ENCODE peak calls at places on chromosomes 1 and 21, in five cellular contexts. One of them, this sample, is unnamed.

GRCh38 chr1:89635825-89636815 is 3.2 kb downstream of the LRRC8C start:
- DNase-seq in K562: no peak
- DNase-seq in ovary: no peak
- DNase-seq in endothelial cell of umbilical vein: peak
- DNase-seq in Peyer's patch: no peak
- DNase-seq in this sample: no peak

GRCh38 chr21:26809745-26810144 is 35.5 kb downstream of the ADAMTS1 start:
- DNase-seq in K562: no peak
- DNase-seq in ovary: no peak
- DNase-seq in endothelial cell of umbilical vein: no peak
- DNase-seq in Peyer's patch: no peak
- DNase-seq in this sample: no peak

GRCh38 chr1:183995322-183996035 is 42.0 kb downstream of the COLGALT2 start:
- DNase-seq in K562: no peak
- DNase-seq in ovary: no peak
- DNase-seq in endothelial cell of umbilical vein: peak
- DNase-seq in Peyer's patch: no peak
- DNase-seq in this sample: no peak

GRCh38 chr1:206005234-206005633 is 2.0 kb upstream of the RAB7B start:
- DNase-seq in K562: no peak
- DNase-seq in ovary: no peak
- DNase-seq in endothelial cell of umbilical vein: no peak
- DNase-seq in Peyer's patch: no peak
- DNase-seq in this sample: no peak

GRCh38 chr1:115142616-115143015 is 53.3 kb upstream of the TSPAN2 start:
- DNase-seq in K562: no peak
- DNase-seq in ovary: peak
- DNase-seq in endothelial cell of umbilical vein: no peak
- DNase-seq in Peyer's patch: no peak
- DNase-seq in this sample: peak

GRCh38 chr1:175757381-175758015 is 14.1 kb upstream of the TNR start:
- DNase-seq in K562: peak
- DNase-seq in ovary: no peak
- DNase-seq in endothelial cell of umbilical vein: peak
- DNase-seq in Peyer's patch: no peak
- DNase-seq in this sample: peak

GRCh38 chr1:87916965-87917364 is 588.3 kb downstream of the LMO4 start:
- DNase-seq in K562: no peak
- DNase-seq in ovary: no peak
- DNase-seq in endothelial cell of umbilical vein: no peak
- DNase-seq in Peyer's patch: no peak
- DNase-seq in this sample: peak

GRCh38 chr1:77592906-77593305 is 89.6 kb downstream of the ZZZ3 start:
- DNase-seq in K562: no peak
- DNase-seq in ovary: no peak
- DNase-seq in endothelial cell of umbilical vein: no peak
- DNase-seq in Peyer's patch: no peak
- DNase-seq in this sample: no peak

GRCh38 chr1:44547361-44547760 is 126.9 kb downstream of the TMEM53 start:
- DNase-seq in K562: no peak
- DNase-seq in ovary: no peak
- DNase-seq in endothelial cell of umbilical vein: no peak
- DNase-seq in Peyer's patch: no peak
- DNase-seq in this sample: no peak

GRCh38 chr1:67166196-67166595 is at the start of gene IL23R:
- DNase-seq in K562: no peak
- DNase-seq in ovary: no peak
- DNase-seq in endothelial cell of umbilical vein: no peak
- DNase-seq in Peyer's patch: no peak
- DNase-seq in this sample: no peak

GRCh38 chr1:115098979-115099692 is 9.8 kb upstream of the TSPAN2 start:
- DNase-seq in K562: no peak
- DNase-seq in ovary: no peak
- DNase-seq in endothelial cell of umbilical vein: peak
- DNase-seq in Peyer's patch: no peak
- DNase-seq in this sample: no peak

GRCh38 chr1:27557596-27558340 is 46.2 kb downstream of the AHDC1 start:
- DNase-seq in K562: no peak
- DNase-seq in ovary: peak
- DNase-seq in endothelial cell of umbilical vein: no peak
- DNase-seq in Peyer's patch: peak
- DNase-seq in this sample: no peak

GRCh38 chr1:27562021-27562420 is 41.9 kb downstream of the AHDC1 start:
- DNase-seq in K562: peak
- DNase-seq in ovary: peak
- DNase-seq in endothelial cell of umbilical vein: no peak
- DNase-seq in Peyer's patch: no peak
- DNase-seq in this sample: peak

GRCh38 chr1:27561126-27561899 is 42.6 kb downstream of the AHDC1 start:
- DNase-seq in K562: no peak
- DNase-seq in ovary: peak
- DNase-seq in endothelial cell of umbilical vein: no peak
- DNase-seq in Peyer's patch: no peak
- DNase-seq in this sample: peak

GRCh38 chr1:27560271-27561125 is 43.4 kb downstream of the AHDC1 start:
- DNase-seq in K562: no peak
- DNase-seq in ovary: no peak
- DNase-seq in endothelial cell of umbilical vein: no peak
- DNase-seq in Peyer's patch: no peak
- DNase-seq in this sample: no peak

GRCh38 chr1:27559466-27560030 is 44.4 kb downstream of the AHDC1 start:
- DNase-seq in K562: no peak
- DNase-seq in ovary: no peak
- DNase-seq in endothelial cell of umbilical vein: no peak
- DNase-seq in Peyer's patch: no peak
- DNase-seq in this sample: no peak
- H3K27ac ChIP-seq in K562: peak
- H3K27ac ChIP-seq in ovary: peak
- H3K27ac ChIP-seq in endothelial cell of umbilical vein: no peak
- H3K27ac ChIP-seq in Peyer's patch: no peak
- H3K27ac ChIP-seq in this sample: no peak

GRCh38 chr1:23010734-23011449 is 4.8 kb downstream of the TEX46 start:
- DNase-seq in K562: no peak
- DNase-seq in ovary: no peak
- DNase-seq in endothelial cell of umbilical vein: no peak
- DNase-seq in Peyer's patch: no peak
- DNase-seq in this sample: no peak

GRCh38 chr1:23013657-23014056 is 2.0 kb downstream of the TEX46 start:
- DNase-seq in K562: no peak
- DNase-seq in ovary: no peak
- DNase-seq in endothelial cell of umbilical vein: no peak
- DNase-seq in Peyer's patch: no peak
- DNase-seq in this sample: no peak

GRCh38 chr1:23007106-23007505 is 8.5 kb downstream of the TEX46 start:
- DNase-seq in K562: no peak
- DNase-seq in ovary: no peak
- DNase-seq in endothelial cell of umbilical vein: no peak
- DNase-seq in Peyer's patch: no peak
- DNase-seq in this sample: no peak

GRCh38 chr1:23004112-23004511 is 11.5 kb downstream of the TEX46 start:
- DNase-seq in K562: no peak
- DNase-seq in ovary: no peak
- DNase-seq in endothelial cell of umbilical vein: no peak
- DNase-seq in Peyer's patch: no peak
- DNase-seq in this sample: no peak

GRCh38 chr1:23008901-23009300 is 6.8 kb downstream of the TEX46 start:
- DNase-seq in K562: no peak
- DNase-seq in ovary: no peak
- DNase-seq in endothelial cell of umbilical vein: no peak
- DNase-seq in Peyer's patch: no peak
- DNase-seq in this sample: no peak
- TF ChIP-seq POLR2A in K562: no peak
- TF ChIP-seq POLR2A in ovary: no peak
- TF ChIP-seq POLR2A in endothelial cell of umbilical vein: no peak
- TF ChIP-seq POLR2A in Peyer's patch: no peak
- TF ChIP-seq POLR2A in this sample: no peak

GRCh38 chr21:41733951-41734689 is 32.7 kb downstream of the RIPK4 start:
- DNase-seq in K562: no peak
- DNase-seq in ovary: no peak
- DNase-seq in endothelial cell of umbilical vein: no peak
- DNase-seq in Peyer's patch: peak
- DNase-seq in this sample: no peak
- H3K27ac ChIP-seq in K562: no peak
- H3K27ac ChIP-seq in ovary: no peak
- H3K27ac ChIP-seq in endothelial cell of umbilical vein: no peak
- H3K27ac ChIP-seq in Peyer's patch: no peak
- H3K27ac ChIP-seq in this sample: no peak

GRCh38 chr1:167543566-167543965 is 10.0 kb downstream of the CREG1 start:
- DNase-seq in K562: no peak
- DNase-seq in ovary: no peak
- DNase-seq in endothelial cell of umbilical vein: no peak
- DNase-seq in Peyer's patch: no peak
- DNase-seq in this sample: no peak

GRCh38 chr1:167544447-167544846 is 9.1 kb downstream of the CREG1 start:
- DNase-seq in K562: no peak
- DNase-seq in ovary: no peak
- DNase-seq in endothelial cell of umbilical vein: no peak
- DNase-seq in Peyer's patch: no peak
- DNase-seq in this sample: no peak

GRCh38 chr1:167545349-167545748 is 8.2 kb downstream of the CREG1 start:
- DNase-seq in K562: no peak
- DNase-seq in ovary: no peak
- DNase-seq in endothelial cell of umbilical vein: no peak
- DNase-seq in Peyer's patch: no peak
- DNase-seq in this sample: no peak

GRCh38 chr1:167548059-167548932 is 5.3 kb downstream of the CREG1 start:
- DNase-seq in K562: peak
- DNase-seq in ovary: no peak
- DNase-seq in endothelial cell of umbilical vein: no peak
- DNase-seq in Peyer's patch: no peak
- DNase-seq in this sample: no peak

GRCh38 chr1:167546935-167547334 is 6.6 kb downstream of the CREG1 start:
- DNase-seq in K562: no peak
- DNase-seq in ovary: no peak
- DNase-seq in endothelial cell of umbilical vein: no peak
- DNase-seq in Peyer's patch: no peak
- DNase-seq in this sample: no peak
- TF ChIP-seq POLR2A in K562: no peak
- TF ChIP-seq POLR2A in ovary: no peak
- TF ChIP-seq POLR2A in endothelial cell of umbilical vein: no peak
- TF ChIP-seq POLR2A in Peyer's patch: no peak
- TF ChIP-seq POLR2A in this sample: no peak

DNA sequence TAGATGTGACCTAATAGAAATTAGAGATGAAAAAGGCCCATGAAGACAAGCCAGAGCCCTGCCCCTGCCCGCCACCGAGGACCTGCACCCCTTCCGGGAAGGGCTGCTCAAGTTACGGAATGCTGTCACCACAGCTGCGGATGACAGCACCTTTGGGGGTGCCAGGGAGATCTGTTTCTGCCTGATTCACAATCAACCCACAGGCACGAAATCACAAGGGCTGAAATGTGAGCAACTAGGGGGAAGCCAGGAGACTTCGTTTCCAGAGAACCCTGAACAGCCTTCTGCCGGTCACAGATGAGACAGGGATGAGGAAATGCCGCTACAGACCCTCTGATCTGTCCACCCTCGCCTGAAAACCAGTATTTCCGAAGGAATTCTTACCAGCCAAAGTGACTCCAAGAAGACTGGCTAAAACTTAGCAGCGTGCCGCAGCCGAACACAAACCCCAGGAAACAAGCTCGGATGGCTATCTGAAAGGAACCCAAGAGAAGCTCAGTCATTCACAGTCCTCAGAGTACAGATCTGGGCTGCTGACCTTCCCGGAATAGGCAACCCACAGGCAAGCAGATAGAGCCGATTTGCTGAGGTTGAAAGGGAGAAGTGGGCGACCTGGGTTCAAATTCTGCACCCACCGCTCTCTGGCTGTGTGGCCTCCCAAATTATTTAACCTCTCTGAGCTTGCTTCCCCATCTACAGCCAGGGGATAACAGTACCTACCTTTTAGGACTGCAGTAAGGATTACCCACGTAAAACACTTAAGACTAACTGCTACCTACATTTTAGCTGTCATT is 1.1 kb downstream of the ICMT start:
- DNase-seq in K562: peak
- DNase-seq in ovary: no peak
- DNase-seq in endothelial cell of umbilical vein: no peak
- DNase-seq in Peyer's patch: peak
- DNase-seq in this sample: no peak
- H3K27ac ChIP-seq in K562: peak
- H3K27ac ChIP-seq in ovary: no peak
- H3K27ac ChIP-seq in endothelial cell of umbilical vein: peak
- H3K27ac ChIP-seq in Peyer's patch: no peak
- H3K27ac ChIP-seq in this sample: no peak

GRCh38 chr21:32727728-32728454 is at the start of gene SYNJ1:
- DNase-seq in K562: peak
- DNase-seq in ovary: peak
- DNase-seq in endothelial cell of umbilical vein: peak
- DNase-seq in Peyer's patch: peak
- DNase-seq in this sample: peak
- TF ChIP-seq POLR2A in K562: peak
- TF ChIP-seq POLR2A in ovary: peak
- TF ChIP-seq POLR2A in endothelial cell of umbilical vein: peak
- TF ChIP-seq POLR2A in Peyer's patch: peak
- TF ChIP-seq POLR2A in this sample: peak